ENCODE peak calls at places on chromosomes 16 and 17, in nine cellular contexts. Z is GM12865; D is CD4-positive, alpha-beta T cell; W is HFF-Myc; X is foreskin fibroblast; U is type B pancreatic cell; L is uterus; H is progenitor cell of endocrine pancreas; M is fibroblast of mammary gland. B is an unnamed sample.

GRCh38 chr17:82942166-82943130 is 102.6 kb upstream of the ZNF750 start:
- DNase-seq in W (no peak), U (peak; percentile 58), L (peak; percentile 5), M (no peak), H (no peak), Z (no peak), D (no peak), X (no peak), B (no peak)

GRCh38 chr17:46020023-46020735 is 21.1 kb downstream of the STH start:
- DNase-seq in M (no peak), W (no peak), X (no peak), U (no peak), L (no peak), Z (peak; percentile 80), D (peak; percentile 43), H (no peak), B (no peak)

GRCh38 chr17:63402808-63403207 is 43.3 kb downstream of the CYB561 start:
- DNase-seq in Z (no peak), U (no peak), M (peak; percentile 84), L (no peak), D (no peak), W (no peak), X (peak; percentile 52), H (no peak), B (peak; percentile 32)

GRCh38 chr17:33944412-33944811 is 310.7 kb upstream of the CCL2 start:
- DNase-seq in W (no peak), L (no peak), M (no peak), H (no peak), Z (no peak), U (no peak), D (no peak), X (no peak), B (no peak)

GRCh38 chr17:61368049-61368831 is 31.4 kb upstream of the TBX2 start:
- DNase-seq in H (no peak), L (no peak), M (no peak), Z (no peak), U (no peak), W (no peak), X (no peak), D (no peak), B (no peak)

GRCh38 chr17:83155128-83156081 is 76.0 kb downstream of the METRNL start:
- DNase-seq in X (peak; percentile 98), Z (no peak), H (no peak), D (no peak), U (peak; percentile 66), W (peak; percentile 81), M (peak; percentile 90), L (peak; percentile 44), B (peak; percentile 53)

GRCh38 chr17:72863511-72864175 is 228.8 kb downstream of the SLC39A11 start:
- DNase-seq in H (no peak), M (no peak), L (no peak), D (no peak), Z (peak; percentile 43), U (no peak), X (no peak), W (no peak), B (no peak)

GRCh38 chr16:31265329-31266245 is 5.8 kb downstream of the ITGAM start:
- DNase-seq in H (no peak), L (no peak), D (peak; percentile 40), X (no peak), W (no peak), Z (peak; percentile 92), M (peak; percentile 14), U (no peak), B (no peak)

GRCh38 chr16:58054289-58054688 is 28.7 kb downstream of the MMP15 start:
- DNase-seq in L (no peak), Z (no peak), D (no peak), X (no peak), M (no peak), H (no peak), U (no peak), W (no peak), B (no peak)

GRCh38 chr17:28271431-28271830 is 47.6 kb upstream of the TMEM97 start:
- DNase-seq in M (no peak), U (no peak), Z (no peak), X (no peak), D (no peak), W (no peak), L (no peak), H (no peak), B (no peak)

GRCh38 chr16:85554791-85555548 is 58.2 kb upstream of the GSE1 start:
- DNase-seq in Z (peak; percentile 68), M (peak; percentile 70), H (peak; percentile 41), L (peak; percentile 85), W (no peak), U (no peak), D (peak; percentile 48), X (peak; percentile 68), B (no peak)

GRCh38 chr16:86515420-86515779 is 5.1 kb downstream of the FOXF1 start:
- DNase-seq in Z (no peak), D (no peak), X (no peak), L (no peak), W (no peak), U (no peak), H (no peak), M (no peak), B (no peak)

GRCh38 chr17:66476014-66476413 is 173.6 kb downstream of the PRKCA start:
- DNase-seq in U (no peak), Z (no peak), D (no peak), W (no peak), H (no peak), L (no peak), X (no peak), M (no peak), B (no peak)

GRCh38 chr17:51097708-51098446 is 22.8 kb downstream of the SPAG9 start:
- DNase-seq in W (no peak), U (no peak), Z (no peak), M (no peak), X (no peak), L (no peak), H (no peak), D (no peak), B (no peak)

GRCh38 chr17:51107666-51108227 is 12.9 kb downstream of the SPAG9 start:
- DNase-seq in M (no peak), U (no peak), X (no peak), L (no peak), D (no peak), H (no peak), Z (no peak), W (no peak), B (no peak)

GRCh38 chr17:51103050-51103449 is 17.6 kb downstream of the SPAG9 start:
- DNase-seq in W (no peak), D (no peak), U (no peak), X (no peak), L (no peak), M (no peak), H (no peak), Z (no peak), B (no peak)

DNA sequence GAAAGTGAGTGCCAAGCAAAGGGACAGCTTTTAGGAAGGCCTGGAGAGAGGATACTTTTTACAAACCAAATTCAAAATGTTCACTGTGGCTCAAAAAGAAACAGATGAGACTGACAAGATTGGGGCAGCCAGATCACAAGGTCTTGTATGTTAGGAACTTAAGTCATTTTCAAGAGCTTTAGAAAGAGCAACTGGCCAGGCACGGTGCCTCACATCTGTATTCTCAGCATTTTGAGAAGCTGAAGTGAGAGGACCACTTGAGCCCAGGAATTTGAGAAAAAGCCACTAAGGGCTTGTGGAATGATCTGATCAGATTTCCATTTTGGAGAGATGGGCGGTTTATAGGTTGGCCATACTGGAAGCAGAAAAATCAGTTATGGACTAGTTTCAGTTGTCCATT is 17.2 kb downstream of the SPAG9 start:
- DNase-seq in W (no peak), M (no peak), D (no peak), H (no peak), X (no peak), L (no peak), Z (no peak), U (no peak), B (no peak)
- TF ChIP-seq CTCF in W (no peak), M (no peak), D (no peak), H (no peak), X (no peak), L (no peak), Z (no peak), U (no peak), B (no peak)

GRCh38 chr16:2244301-2244700 is 7.1 kb downstream of the ECI1 start:
- DNase-seq in Z (no peak), L (no peak), U (no peak), H (no peak), M (no peak), W (no peak), X (no peak), D (no peak), B (no peak)
- TF ChIP-seq CTCF in Z (no peak), L (no peak), U (peak; percentile 20), H (no peak), M (no peak), W (no peak), X (no peak), D (no peak), B (no peak)

DNA sequence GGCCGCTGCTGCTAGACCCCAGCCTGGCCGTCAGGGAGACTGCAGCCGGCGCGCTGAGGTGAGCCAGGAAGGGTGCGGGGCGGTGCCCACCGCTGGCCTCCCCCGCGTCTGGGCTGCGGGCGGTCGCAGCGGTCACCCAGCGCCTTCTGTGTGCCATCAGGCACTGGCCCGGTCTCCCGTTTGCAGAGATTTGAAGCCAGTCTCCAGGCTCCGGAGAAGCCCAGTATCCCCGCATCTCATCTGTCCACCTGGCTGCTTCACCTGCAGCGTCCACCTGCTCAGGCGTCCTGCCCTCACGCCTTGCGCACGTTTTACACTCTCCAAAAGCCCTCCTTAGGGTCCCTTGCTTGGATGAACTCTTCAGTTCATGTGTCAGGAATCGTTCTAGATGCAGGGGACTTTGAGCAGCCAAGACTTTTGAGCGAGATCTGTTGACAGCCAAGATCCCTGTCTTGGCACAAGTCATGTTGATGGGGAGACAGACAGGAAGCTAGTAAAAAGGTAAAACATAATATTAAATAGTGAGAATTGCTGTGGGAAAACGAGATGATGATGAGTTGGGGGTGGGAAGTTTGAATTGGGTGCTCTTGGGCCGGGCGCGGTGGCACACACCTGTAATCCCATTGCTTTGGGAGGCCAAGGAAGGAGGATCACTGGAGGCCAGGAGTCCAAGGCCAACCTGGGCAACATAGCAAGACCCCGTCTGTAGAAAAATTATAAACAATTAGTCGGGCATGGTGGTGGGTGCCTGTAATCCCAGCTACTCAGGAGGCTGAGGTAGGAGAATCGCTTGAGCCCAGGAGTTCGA is 916 bp downstream of the HEATR3 start:
- DNase-seq in U (no peak), H (no peak), L (no peak), Z (no peak), W (no peak), M (no peak), X (no peak), D (no peak), B (no peak)
- TF ChIP-seq CTCF in U (peak; percentile 24), H (peak; percentile 29), L (no peak), Z (no peak), W (no peak), M (no peak), X (no peak), D (no peak), B (no peak)

DNA sequence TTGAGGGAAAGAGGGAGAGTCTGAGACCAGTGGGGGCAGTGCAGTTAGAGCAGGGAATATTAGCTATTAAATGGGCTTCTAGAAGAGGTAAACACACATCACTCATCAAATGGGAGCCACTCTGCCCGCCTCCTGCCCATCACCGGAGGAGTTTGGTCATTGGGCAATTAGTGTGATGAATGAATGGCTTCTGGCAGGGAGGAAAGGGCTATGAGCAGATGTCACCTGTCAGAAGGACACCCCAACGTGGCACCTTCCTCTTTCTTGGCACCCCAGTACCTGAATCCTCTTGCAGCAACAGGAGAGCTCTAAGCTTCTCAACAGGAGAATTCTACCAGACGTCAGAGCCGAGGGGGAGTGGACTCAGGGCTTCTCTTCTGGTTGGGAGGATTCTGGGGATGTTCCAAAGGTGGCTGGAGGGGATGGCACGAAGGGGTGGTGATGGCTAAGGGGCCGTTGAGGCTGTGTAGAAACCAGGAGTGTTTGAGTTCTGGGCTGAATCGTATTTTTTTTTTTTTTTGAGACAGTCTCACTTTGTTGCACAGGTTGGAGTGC is 11.0 kb downstream of the C1QTNF1 start:
- DNase-seq in X (no peak), W (no peak), L (no peak), Z (no peak), H (no peak), D (no peak), M (no peak), U (no peak), B (no peak)
- TF ChIP-seq CTCF in X (no peak), W (no peak), L (no peak), Z (no peak), H (no peak), D (no peak), M (no peak), U (no peak), B (no peak)

B was measured in astrocyte of the cerebellum.